ENCODE peak calls at places on chromosomes 12 and 14, in four cellular contexts. Z is PC-3, D is GM23338, X is hepatocyte. S is an unnamed sample. For H4K20me1 and H3K9me2, the result is how much of the 10 kb centered on the place peaks cover.

GRCh38 chr12:91127296-91127695 is 16.0 kb upstream of the LUM start:
- DNase-seq in Z (peak), D (no peak), X (no peak), S (no peak)

GRCh38 chr14:38629412-38629811 is 373.5 kb upstream of the CLEC14A start:
- DNase-seq in Z (no peak), D (peak), X (no peak), S (no peak)

GRCh38 chr12:2960432-2960956 is 1.3 kb downstream of the TEAD4 start:
- DNase-seq in Z (peak), D (no peak), X (peak), S (peak)

GRCh38 chr14:68359862-68360552 is 432.9 kb downstream of the ZFP36L1 start:
- DNase-seq in Z (peak), D (no peak), X (peak), S (no peak)

GRCh38 chr14:79629891-79630560 is 581.3 kb downstream of the DIO2 start:
- DNase-seq in Z (no peak), D (no peak), X (peak), S (no peak)

GRCh38 chr12:26264215-26264838 is 69.0 kb downstream of the SSPN start:
- DNase-seq in Z (no peak), D (no peak), X (no peak), S (no peak)

GRCh38 chr12:71948390-71948789 is 9.7 kb downstream of the TPH2 start:
- DNase-seq in Z (no peak), D (peak), X (no peak), S (no peak)

GRCh38 chr14:71686677-71687076 is 245.6 kb upstream of the RGS6 start:
- DNase-seq in Z (no peak), D (no peak), X (peak), S (no peak)

GRCh38 chr14:72682188-72682587 is 211.7 kb downstream of the DPF3 start:
- DNase-seq in Z (peak), D (no peak), X (no peak), S (no peak)

GRCh38 chr14:56422703-56423213 is 156.8 kb upstream of the TMEM260 start:
- DNase-seq in Z (peak), D (peak), X (peak), S (peak)

GRCh38 chr14:76109087-76109880 is 42.4 kb upstream of the GPATCH2L start:
- DNase-seq in Z (peak), D (no peak), X (no peak), S (peak)

GRCh38 chr14:90966493-90966892 is 93.9 kb downstream of the RPS6KA5 start:
- DNase-seq in Z (no peak), D (no peak), X (no peak), S (no peak)
- H4K20me1 ChIP-seq in Z (under half), D (under half), X (under half), S (under half)

GRCh38 chr12:16581416-16581815 is 24.5 kb downstream of the LMO3 start:
- DNase-seq in Z (peak), D (no peak), X (no peak), S (no peak)
- H3K9me2 ChIP-seq in Z (under half), D (under half), X (under half), S (under half)

GRCh38 chr12:17326649-17327048 is 720.7 kb upstream of the LMO3 start:
- DNase-seq in Z (no peak), D (no peak), X (peak), S (no peak)

GRCh38 chr12:17322090-17322489 is 716.1 kb upstream of the LMO3 start:
- DNase-seq in Z (no peak), D (peak), X (no peak), S (no peak)
- H4K20me1 ChIP-seq in Z (under half), D (under half), X (under half), S (under half)

DNA sequence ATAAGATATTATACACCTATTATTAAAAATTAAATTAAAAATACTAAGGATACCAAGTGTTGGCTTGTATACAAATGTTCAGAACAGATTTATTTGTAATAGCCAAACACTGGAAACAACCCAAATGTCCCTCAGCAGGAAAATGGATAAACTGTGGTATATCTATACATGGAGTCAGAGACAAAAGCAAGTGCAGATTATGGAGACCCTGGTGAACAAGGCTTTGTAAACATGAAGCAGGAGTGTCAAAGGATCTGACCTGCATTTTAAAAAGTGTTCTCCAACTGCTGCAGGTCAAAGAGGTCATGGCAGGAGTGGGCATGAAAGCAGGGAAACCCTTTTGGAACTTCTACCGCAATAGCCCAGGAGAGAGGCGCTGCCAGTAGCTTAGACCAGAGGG is 181.6 kb downstream of the STXBP6 start:
- DNase-seq in Z (no peak), D (no peak), X (no peak), S (no peak)
- H3K9me2 ChIP-seq in Z (under half), D (under half), X (under half), S (under half)

GRCh38 chr14:105058521-105059034 is 6.7 kb downstream of the GPR132 start:
- DNase-seq in Z (no peak), D (no peak), X (no peak), S (no peak)
- H4K20me1 ChIP-seq in Z (under half), D (under half), X (under half), S (under half)

GRCh38 chr14:100427166-100427565 is 104.0 kb downstream of the SLC25A47 start:
- DNase-seq in Z (no peak), D (no peak), X (no peak), S (no peak)

GRCh38 chr14:100426331-100426730 is 103.2 kb downstream of the SLC25A47 start:
- DNase-seq in Z (no peak), D (no peak), X (no peak), S (no peak)

GRCh38 chr14:100428727-100429126 is 105.6 kb downstream of the SLC25A47 start:
- DNase-seq in Z (no peak), D (no peak), X (no peak), S (no peak)

GRCh38 chr14:100430571-100430970 is 107.4 kb downstream of the SLC25A47 start:
- DNase-seq in Z (no peak), D (no peak), X (no peak), S (no peak)

GRCh38 chr14:100429537-100429936 is 106.4 kb downstream of the SLC25A47 start:
- DNase-seq in Z (no peak), D (no peak), X (peak), S (no peak)
- H3K9me2 ChIP-seq in Z (under half), D (under half), X (under half), S (under half)